ENCODE peak calls at places on chromosomes 13 and 19, in six cellular contexts. P is upper lobe of right lung, F is hepatocyte, C is left ventricle myocardium inferior, W is thoracic aorta, Z is GM23248. O is an unnamed sample.
A peak's percentile ranks its signal among the peaks of the same experiment; 100 is the strongest.

GRCh38 chr19:8635422-8635821 is 5.0 kb downstream of the NFILZ start:
- DNase-seq in P (no peak), F (no peak), C (no peak), W (no peak), Z (peak; percentile 75), O (no peak)

GRCh38 chr19:3722443-3723109 is 14.4 kb downstream of the TJP3 start:
- DNase-seq in P (no peak), F (peak; percentile 84), C (no peak), W (no peak), Z (no peak), O (peak; percentile 89)

GRCh38 chr13:33509642-33510229 is 224.2 kb upstream of the STARD13 start:
- DNase-seq in P (no peak), F (no peak), C (peak; percentile 29), W (no peak), Z (peak; percentile 78), O (peak; percentile 47)

GRCh38 chr19:17488593-17489391 is 18.5 kb downstream of the SLC27A1 start:
- DNase-seq in P (peak; percentile 95), F (peak; percentile 95), C (peak; percentile 59), W (no peak), Z (peak; percentile 46), O (peak; percentile 93)

GRCh38 chr19:49451430-49452181 is at the start of gene PIH1D1:
- DNase-seq in P (peak; percentile 96), F (peak; percentile 99), C (peak; percentile 96), W (peak; percentile 99), Z (peak; percentile 99), O (peak; percentile 99)

GRCh38 chr13:95498886-95499285 is 53.6 kb upstream of the CLDN10 start:
- DNase-seq in P (no peak), F (no peak), C (no peak), W (no peak), Z (no peak), O (no peak)

GRCh38 chr13:109751477-109751876 is 34.9 kb downstream of the IRS2 start:
- DNase-seq in P (no peak), F (no peak), C (no peak), W (no peak), Z (no peak), O (no peak)

GRCh38 chr13:113064534-113065405 is 40.8 kb upstream of the F7 start:
- DNase-seq in P (no peak), F (no peak), C (no peak), W (no peak), Z (peak; percentile 78), O (no peak)

GRCh38 chr19:17671906-17672305 is 16.2 kb downstream of the UNC13A start:
- DNase-seq in P (no peak), F (no peak), C (no peak), W (no peak), Z (peak; percentile 61), O (no peak)

GRCh38 chr13:85806553-85807175 is 7.4 kb upstream of the SLITRK6 start:
- DNase-seq in P (no peak), F (peak; percentile 77), C (no peak), W (no peak), Z (peak; percentile 47), O (no peak)

GRCh38 chr13:79637086-79637763 is 156.3 kb downstream of the NDFIP2 start:
- DNase-seq in P (no peak), F (no peak), C (peak; percentile 85), W (no peak), Z (no peak), O (no peak)

GRCh38 chr19:39398297-39398864 is 7.2 kb downstream of the MED29 start:
- DNase-seq in P (peak; percentile 87), F (peak; percentile 82), C (peak; percentile 77), W (no peak), Z (peak; percentile 97), O (peak; percentile 87)

GRCh38 chr13:34046457-34046856 is 228.5 kb downstream of the RFC3 start:
- DNase-seq in P (no peak), F (no peak), C (no peak), W (no peak), Z (no peak), O (no peak)

GRCh38 chr19:54096642-54097106 is 3.9 kb downstream of the OSCAR start:
- DNase-seq in P (no peak), F (no peak), C (no peak), W (no peak), Z (peak; percentile 66), O (peak; percentile 67)

GRCh38 chr19:19721896-19722295 is 11.0 kb downstream of the ZNF14 start:
- DNase-seq in P (no peak), F (no peak), C (no peak), W (no peak), Z (no peak), O (no peak)

GRCh38 chr13:30991922-30992321 is 59.5 kb downstream of the TEX26 start:
- DNase-seq in P (peak; percentile 76), F (no peak), C (no peak), W (no peak), Z (no peak), O (no peak)

GRCh38 chr19:18478545-18479311 is 40.8 kb upstream of the ISYNA1 start:
- DNase-seq in P (peak; percentile 82), F (peak; percentile 80), C (peak; percentile 82), W (peak; percentile 58), Z (peak; percentile 93), O (peak; percentile 89)

GRCh38 chr13:39159393-39159792 is 121.1 kb downstream of the NHLRC3 start:
- DNase-seq in P (no peak), F (no peak), C (no peak), W (no peak), Z (no peak), O (no peak)

GRCh38 chr19:18502236-18502632 is 19.6 kb downstream of the ELL start:
- DNase-seq in P (no peak), F (no peak), C (no peak), W (no peak), Z (no peak), O (no peak)

GRCh38 chr19:39539165-39539518 is 819 bp downstream of the EID2 start:
- DNase-seq in P (no peak), F (peak; percentile 28), C (no peak), W (no peak), Z (no peak), O (no peak)

GRCh38 chr13:113049521-113049941 is 56.1 kb upstream of the F7 start:
- DNase-seq in P (no peak), F (no peak), C (peak; percentile 34), W (no peak), Z (peak; percentile 17), O (no peak)

GRCh38 chr19:3459322-3459881 is 20.9 kb downstream of the SMIM24 start:
- DNase-seq in P (peak; percentile 83), F (peak; percentile 85), C (peak; percentile 91), W (peak; percentile 87), Z (peak; percentile 94), O (peak; percentile 24)

GRCh38 chr13:40221460-40222201 is 444.8 kb downstream of the FOXO1 start:
- DNase-seq in P (no peak), F (peak; percentile 49), C (no peak), W (no peak), Z (peak; percentile 37), O (no peak)

DNA sequence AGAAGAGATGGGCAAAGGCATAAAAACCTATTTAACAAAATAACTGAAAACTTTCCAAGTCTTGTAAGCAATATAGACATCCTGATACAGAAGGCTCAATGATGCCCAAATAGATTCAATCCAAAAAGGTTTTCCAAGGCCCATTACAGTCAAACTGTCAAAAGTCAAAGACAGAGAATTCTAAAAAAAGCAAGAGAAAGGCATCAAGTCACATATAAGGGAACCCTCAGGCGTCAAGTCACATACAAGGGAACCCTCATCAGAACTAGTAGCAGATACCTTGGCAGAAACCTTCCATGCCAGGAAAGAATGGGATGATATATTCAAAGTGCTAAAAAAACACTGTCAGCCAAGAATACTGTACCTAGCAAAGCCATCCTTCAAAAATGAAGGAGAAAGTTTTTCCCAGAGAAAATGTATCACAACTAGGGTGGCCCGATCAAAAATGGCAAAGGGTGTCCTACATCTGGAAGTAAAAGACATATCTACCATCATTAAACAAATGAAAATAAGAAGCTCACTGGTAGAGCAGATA is 21.2 kb downstream of the ZNF829 start:
- DNase-seq in P (no peak), F (no peak), C (no peak), W (no peak), Z (no peak), O (no peak)
- H3K4me1 ChIP-seq in P (no peaks in the 10 kb centered on the region), F (no peaks in the 10 kb centered on the region), C (no peaks in the 10 kb centered on the region), W (no peaks in the 10 kb centered on the region), Z (no peaks in the 10 kb centered on the region), O (no peaks in the 10 kb centered on the region)

GRCh38 chr13:114164027-114164426 is 15.0 kb upstream of the CFAP97D2 start:
- DNase-seq in P (no peak), F (no peak), C (no peak), W (no peak), Z (no peak), O (no peak)

GRCh38 chr13:114161644-114162532 is 17.2 kb upstream of the CFAP97D2 start:
- DNase-seq in P (peak; percentile 84), F (peak; percentile 55), C (peak; percentile 55), W (no peak), Z (peak; percentile 70), O (peak; percentile 67)

GRCh38 chr13:114157869-114158495 is 21.1 kb upstream of the CFAP97D2 start:
- DNase-seq in P (no peak), F (no peak), C (no peak), W (no peak), Z (no peak), O (no peak)

GRCh38 chr13:114162533-114162922 is 16.5 kb upstream of the CFAP97D2 start:
- DNase-seq in P (no peak), F (no peak), C (no peak), W (no peak), Z (no peak), O (peak; percentile 23)

DNA sequence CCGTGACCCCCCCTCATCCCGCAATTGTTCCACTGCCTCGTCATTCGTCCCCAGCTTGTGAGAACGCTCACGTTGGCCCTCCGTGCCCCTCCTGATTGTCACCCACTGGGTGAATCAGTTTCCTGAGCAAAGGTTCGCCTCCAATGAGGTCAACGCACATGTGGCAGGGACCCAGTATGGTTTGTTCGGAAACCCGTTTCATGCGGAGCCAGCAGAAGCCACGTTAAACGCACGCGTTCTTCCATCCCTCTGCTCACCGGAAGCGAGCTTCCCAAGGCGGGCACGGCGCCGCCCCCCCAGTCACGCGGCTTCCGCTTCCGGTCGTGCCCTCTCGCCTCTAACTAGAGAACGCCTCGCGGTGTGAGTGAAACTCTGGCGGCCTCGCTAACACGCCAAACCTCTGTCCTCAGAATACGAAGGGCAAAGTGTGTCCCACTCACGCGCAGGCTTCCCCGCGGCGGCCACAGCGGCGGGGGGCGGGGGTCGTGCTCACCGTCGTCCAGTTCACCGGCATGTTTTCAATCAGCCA is 18.0 kb upstream of the CFAP97D2 start:
- DNase-seq in P (no peak), F (no peak), C (no peak), W (no peak), Z (no peak), O (peak; percentile 28)
- H3K4me1 ChIP-seq in P (peaks cover 19% of the 10 kb centered on the region), F (no peaks in the 10 kb centered on the region), C (peaks cover 18% of the 10 kb centered on the region), W (peaks cover 19% of the 10 kb centered on the region), Z (peaks cover 8% of the 10 kb centered on the region), O (peaks cover 3% of the 10 kb centered on the region)

DNA sequence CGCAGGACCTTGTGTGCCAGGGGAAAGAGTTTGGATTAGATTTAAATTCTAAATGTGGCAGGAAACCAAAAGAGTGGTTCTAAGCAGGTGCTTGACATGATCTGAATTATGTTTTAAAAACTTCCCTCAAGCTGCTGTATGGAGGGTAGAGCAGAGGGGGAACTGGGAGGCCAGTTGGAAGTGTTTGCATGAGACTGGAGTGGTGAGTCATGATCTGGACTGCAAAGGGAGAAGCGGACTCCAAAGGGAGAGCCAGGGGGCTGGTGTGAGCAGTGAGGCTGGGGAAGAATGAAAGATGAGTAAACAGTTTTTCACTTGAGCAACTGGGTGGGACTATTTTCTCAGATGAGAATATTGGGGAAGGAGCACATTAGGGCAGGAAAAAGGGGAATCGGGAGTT is 206.1 kb downstream of the DNAJC15 start:
- DNase-seq in P (no peak), F (no peak), C (no peak), W (no peak), Z (peak; percentile 68), O (no peak)
- H3K4me1 ChIP-seq in P (no peaks in the 10 kb centered on the region), F (no peaks in the 10 kb centered on the region), C (no peaks in the 10 kb centered on the region), W (no peaks in the 10 kb centered on the region), Z (peaks cover 14% of the 10 kb centered on the region), O (no peaks in the 10 kb centered on the region)

GRCh38 chr19:803686-804418 is 6.6 kb downstream of the PTBP1 start:
- DNase-seq in P (peak; percentile 60), F (no peak), C (no peak), W (no peak), Z (no peak), O (no peak)
- H3K4me1 ChIP-seq in P (peaks cover 45% of the 10 kb centered on the region), F (peaks cover 40% of the 10 kb centered on the region), C (peaks cover 84% of the 10 kb centered on the region), W (peaks cover 45% of the 10 kb centered on the region), Z (peaks cover 27% of the 10 kb centered on the region), O (peaks cover 30% of the 10 kb centered on the region)

O was measured in Peyer's patch.